ENCODE peak calls at places on chromosomes 6 and 20, in seven cellular contexts. Z is mesendoderm, P is H1, X is H9, V is IMR-90, G is neuronal stem cell, Y is trophoblast cell. F is an unnamed sample.

GRCh38 chr6:74609857-74610256 is 596.0 kb downstream of the COL12A1 start:
- DNase-seq in Z (no peak), P (no peak), X (no peak), V (no peak), G (no peak), Y (no peak), F (no peak)

GRCh38 chr6:139230421-139230840 is 61.4 kb downstream of the TXLNB start:
- DNase-seq in Z (peak), P (no peak), X (no peak), V (peak), G (peak), Y (no peak), F (peak)

GRCh38 chr6:12113190-12113578 is 101.1 kb downstream of the HIVEP1 start:
- DNase-seq in Z (peak), P (no peak), X (no peak), V (peak), G (no peak), Y (no peak), F (peak)

GRCh38 chr6:36642913-36643817 is 35.3 kb upstream of the CDKN1A start:
- DNase-seq in Z (no peak), P (no peak), X (no peak), V (peak), G (no peak), Y (no peak), F (peak)

GRCh38 chr6:112760831-112761230 is 413.7 kb downstream of the RFPL4B start:
- DNase-seq in Z (no peak), P (no peak), X (no peak), V (peak), G (no peak), Y (no peak), F (no peak)

GRCh38 chr6:65937982-65938381 is 231.0 kb upstream of the EYS start:
- DNase-seq in Z (peak), P (no peak), X (no peak), V (no peak), G (no peak), Y (no peak), F (no peak)

GRCh38 chr6:166989427-166990034 is 9.7 kb upstream of the CEP43 start:
- DNase-seq in Z (peak), P (no peak), X (no peak), V (peak), G (no peak), Y (no peak), F (peak)

GRCh38 chr20:16271450-16271849 is 301.8 kb downstream of the KIF16B start:
- DNase-seq in Z (no peak), P (no peak), X (no peak), V (no peak), G (no peak), Y (no peak), F (no peak)

GRCh38 chr6:105545947-105546710 is 143.2 kb upstream of the PREP start:
- DNase-seq in Z (no peak), P (no peak), X (no peak), V (peak), G (no peak), Y (no peak), F (peak)

GRCh38 chr6:1595271-1596087 is 14.2 kb upstream of the FOXC1 start:
- DNase-seq in Z (no peak), P (no peak), X (no peak), V (no peak), G (no peak), Y (no peak), F (no peak)

GRCh38 chr6:113481441-113481840 is 375.7 kb upstream of the MARCKS start:
- DNase-seq in Z (peak), P (no peak), X (no peak), V (peak), G (no peak), Y (no peak), F (peak)

GRCh38 chr6:106512048-106512957 is 117.0 kb downstream of the RTN4IP1 start:
- DNase-seq in Z (peak), P (no peak), X (peak), V (no peak), G (peak), Y (no peak), F (peak)

GRCh38 chr6:37650071-37650481 is 47.6 kb downstream of the MDGA1 start:
- DNase-seq in Z (peak), P (peak), X (peak), V (no peak), G (peak), Y (no peak), F (no peak)

GRCh38 chr6:10425973-10426780 is 11.3 kb upstream of the TFAP2A start:
- DNase-seq in Z (peak), P (no peak), X (peak), V (no peak), G (no peak), Y (peak), F (peak)

DNA sequence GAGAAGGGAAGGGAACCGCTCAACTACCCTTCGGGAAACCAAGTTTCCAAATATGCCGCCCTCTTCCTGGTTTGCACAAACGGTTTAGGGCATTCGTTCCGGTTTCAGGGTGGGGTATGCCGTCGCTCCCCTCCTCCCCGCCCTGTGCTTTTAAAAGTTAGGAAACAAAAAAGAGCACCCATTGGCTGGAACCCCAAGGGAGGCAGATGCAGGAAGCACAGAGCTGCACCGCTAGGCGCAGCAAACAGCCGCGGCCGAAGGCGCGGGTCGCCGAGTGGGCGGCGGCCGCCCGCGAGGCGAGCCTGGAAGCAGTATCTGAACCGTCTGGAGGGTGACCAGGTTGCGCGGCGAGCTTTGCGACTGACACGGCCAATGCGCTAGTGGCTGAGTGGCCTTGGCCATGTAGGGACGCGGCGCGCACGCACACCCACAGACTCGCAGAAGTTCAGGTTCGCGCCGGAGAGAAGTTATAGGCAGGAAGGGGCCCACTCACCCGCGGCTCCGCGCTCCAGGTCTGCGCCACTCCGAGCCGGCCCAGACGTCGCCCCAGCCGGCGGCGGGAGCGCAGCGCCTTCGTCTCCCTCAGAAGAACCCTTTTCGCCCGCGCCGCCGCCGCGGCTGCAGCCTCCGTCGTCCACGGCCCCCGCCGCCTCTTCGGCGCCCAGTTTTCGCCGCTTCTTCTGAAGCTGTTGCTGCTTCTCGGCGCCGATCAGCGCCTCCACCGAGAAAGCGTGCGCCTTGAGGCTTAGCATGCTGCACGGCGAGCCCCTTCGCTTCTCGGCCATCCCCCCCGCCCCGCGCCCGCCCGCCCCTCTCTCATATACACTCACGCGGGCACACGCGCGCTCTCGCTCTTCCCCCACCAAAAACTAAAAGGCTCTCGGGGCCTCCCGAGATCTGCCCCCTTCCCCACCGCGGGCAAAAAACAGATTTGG is 734 bp downstream of the TBX18 start:
- DNase-seq in Z (peak), P (no peak), X (peak), V (peak), G (no peak), Y (no peak), F (peak)
- H3K4ac ChIP-seq in Z (no peak), P (no peak), X (no peak), V (no peak), G (no peak), Y (no peak), F (peak)

GRCh38 chr20:7090753-7091310 is 323.3 kb downstream of the BMP2 start:
- DNase-seq in Z (peak), P (no peak), X (peak), V (no peak), G (no peak), Y (peak), F (no peak)

GRCh38 chr20:7090001-7090400 is 322.5 kb downstream of the BMP2 start:
- DNase-seq in Z (no peak), P (no peak), X (no peak), V (no peak), G (no peak), Y (no peak), F (no peak)

GRCh38 chr20:7091655-7092054 is 324.2 kb downstream of the BMP2 start:
- DNase-seq in Z (peak), P (no peak), X (no peak), V (no peak), G (no peak), Y (no peak), F (no peak)

GRCh38 chr20:7094438-7094997 is 327.0 kb downstream of the BMP2 start:
- DNase-seq in Z (peak), P (no peak), X (peak), V (peak), G (peak), Y (no peak), F (peak)
- H3K4ac ChIP-seq in Z (no peak), P (no peak), X (no peak), V (no peak), G (no peak), Y (no peak), F (no peak)

DNA sequence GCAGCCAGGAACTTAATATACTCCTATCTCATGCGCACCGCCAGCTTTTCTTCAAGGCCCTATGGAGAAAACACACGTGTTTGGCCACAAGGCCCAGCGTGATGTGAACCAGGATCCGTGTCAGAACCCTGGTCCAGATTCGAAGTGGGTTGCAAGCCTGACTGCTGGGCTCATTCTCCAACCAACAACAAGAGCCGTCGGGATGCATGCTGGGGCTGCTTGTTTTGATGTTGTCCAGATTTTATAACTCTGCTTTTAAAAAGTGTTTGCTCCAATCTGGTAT is 463 bp upstream of the SLC22A2 start:
- DNase-seq in Z (no peak), P (no peak), X (no peak), V (no peak), G (no peak), Y (no peak), F (no peak)
- H3K4ac ChIP-seq in Z (no peak), P (no peak), X (no peak), V (no peak), G (no peak), Y (no peak), F (no peak)

DNA sequence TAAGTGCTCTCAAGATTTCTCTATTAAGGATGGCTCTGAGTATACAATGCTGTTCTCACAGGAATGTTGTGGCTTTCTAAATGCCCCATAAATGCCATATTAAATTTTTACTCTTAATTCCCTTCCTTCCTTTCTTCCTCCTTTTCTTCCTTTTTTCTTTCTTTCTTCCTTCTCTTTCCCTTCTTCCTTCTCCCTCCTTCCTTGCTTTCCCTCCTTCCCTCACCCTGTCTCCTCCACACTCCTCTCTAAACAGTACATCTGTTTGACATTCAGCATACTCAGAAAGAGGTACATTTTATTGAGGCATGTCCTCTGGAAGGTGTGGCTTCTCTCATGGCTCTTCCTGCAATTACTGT is 433 bp upstream of the SLC17A1 start:
- DNase-seq in Z (no peak), P (no peak), X (no peak), V (no peak), G (no peak), Y (no peak), F (no peak)
- H3K4ac ChIP-seq in Z (no peak), P (no peak), X (no peak), V (no peak), G (no peak), Y (no peak), F (no peak)

F was measured in mesenchymal stem cell.